ENCODE peak calls at places on chromosomes 6 and 20, in seven cellular contexts. One of them, this sample, is unnamed. For H3K4me1 and H3K27me3, the result is how much of the 10 kb centered on the place peaks cover.

GRCh38 chr6:130191376-130191702 is 31.4 kb downstream of the SAMD3 start:
- DNase-seq in H9: no peak
- DNase-seq in body of pancreas: no peak
- DNase-seq in mammary epithelial cell: no peak
- DNase-seq in mesendoderm: no peak
- DNase-seq in adrenal gland: no peak
- DNase-seq in CD4-positive, CD25-positive, alpha-beta regulatory T cell: no peak
- DNase-seq in this sample: no peak

GRCh38 chr6:129370268-129370916 is 339.6 kb downstream of the ARHGAP18 start:
- DNase-seq in CD4-positive, CD25-positive, alpha-beta regulatory T cell: no peak
- DNase-seq in body of pancreas: no peak
- DNase-seq in adrenal gland: peak
- DNase-seq in mammary epithelial cell: peak
- DNase-seq in mesendoderm: peak
- DNase-seq in H9: peak
- DNase-seq in this sample: no peak

GRCh38 chr6:161498359-161498758 is 224.5 kb upstream of the AGPAT4 start:
- DNase-seq in H9: peak
- DNase-seq in mammary epithelial cell: peak
- DNase-seq in mesendoderm: peak
- DNase-seq in CD4-positive, CD25-positive, alpha-beta regulatory T cell: no peak
- DNase-seq in adrenal gland: no peak
- DNase-seq in body of pancreas: peak
- DNase-seq in this sample: no peak

GRCh38 chr6:112296122-112296521 is 41.8 kb upstream of the LAMA4 start:
- DNase-seq in H9: peak
- DNase-seq in CD4-positive, CD25-positive, alpha-beta regulatory T cell: no peak
- DNase-seq in mesendoderm: peak
- DNase-seq in mammary epithelial cell: peak
- DNase-seq in adrenal gland: no peak
- DNase-seq in body of pancreas: no peak
- DNase-seq in this sample: no peak

GRCh38 chr6:13268914-13269532 is 59.3 kb downstream of the TBC1D7 start:
- DNase-seq in mesendoderm: peak
- DNase-seq in H9: no peak
- DNase-seq in mammary epithelial cell: peak
- DNase-seq in adrenal gland: no peak
- DNase-seq in CD4-positive, CD25-positive, alpha-beta regulatory T cell: no peak
- DNase-seq in body of pancreas: peak
- DNase-seq in this sample: no peak

GRCh38 chr20:12535316-12535715 is 473.5 kb upstream of the SPTLC3 start:
- DNase-seq in adrenal gland: no peak
- DNase-seq in mesendoderm: peak
- DNase-seq in CD4-positive, CD25-positive, alpha-beta regulatory T cell: no peak
- DNase-seq in mammary epithelial cell: no peak
- DNase-seq in body of pancreas: no peak
- DNase-seq in H9: no peak
- DNase-seq in this sample: no peak

GRCh38 chr6:167676000-167676665 is 150.6 kb upstream of the AFDN start:
- DNase-seq in mammary epithelial cell: no peak
- DNase-seq in body of pancreas: peak
- DNase-seq in adrenal gland: no peak
- DNase-seq in CD4-positive, CD25-positive, alpha-beta regulatory T cell: no peak
- DNase-seq in H9: no peak
- DNase-seq in mesendoderm: no peak
- DNase-seq in this sample: no peak

GRCh38 chr20:25079171-25079570 is 2.8 kb downstream of the VSX1 start:
- DNase-seq in body of pancreas: no peak
- DNase-seq in mammary epithelial cell: no peak
- DNase-seq in adrenal gland: no peak
- DNase-seq in H9: no peak
- DNase-seq in CD4-positive, CD25-positive, alpha-beta regulatory T cell: no peak
- DNase-seq in mesendoderm: no peak
- DNase-seq in this sample: peak

GRCh38 chr6:55448446-55448845 is 121.2 kb downstream of the GFRAL start:
- DNase-seq in mesendoderm: peak
- DNase-seq in adrenal gland: no peak
- DNase-seq in CD4-positive, CD25-positive, alpha-beta regulatory T cell: no peak
- DNase-seq in H9: no peak
- DNase-seq in mammary epithelial cell: no peak
- DNase-seq in body of pancreas: no peak
- DNase-seq in this sample: no peak

GRCh38 chr6:7343546-7344475 is 30.8 kb upstream of the SSR1 start:
- DNase-seq in mammary epithelial cell: no peak
- DNase-seq in mesendoderm: no peak
- DNase-seq in body of pancreas: no peak
- DNase-seq in adrenal gland: no peak
- DNase-seq in CD4-positive, CD25-positive, alpha-beta regulatory T cell: no peak
- DNase-seq in H9: no peak
- DNase-seq in this sample: no peak

GRCh38 chr20:57974863-57975262 is 253.6 kb downstream of the ANKRD60 start:
- DNase-seq in H9: no peak
- DNase-seq in CD4-positive, CD25-positive, alpha-beta regulatory T cell: no peak
- DNase-seq in mesendoderm: no peak
- DNase-seq in mammary epithelial cell: no peak
- DNase-seq in body of pancreas: no peak
- DNase-seq in adrenal gland: no peak
- DNase-seq in this sample: no peak

GRCh38 chr6:31070711-31071197 is 41.6 kb downstream of the C6orf15 start:
- DNase-seq in adrenal gland: no peak
- DNase-seq in mesendoderm: peak
- DNase-seq in mammary epithelial cell: peak
- DNase-seq in CD4-positive, CD25-positive, alpha-beta regulatory T cell: no peak
- DNase-seq in body of pancreas: peak
- DNase-seq in H9: peak
- DNase-seq in this sample: no peak

GRCh38 chr20:43914697-43915208 is at the start of gene TOX2:
- DNase-seq in CD4-positive, CD25-positive, alpha-beta regulatory T cell: peak
- DNase-seq in body of pancreas: no peak
- DNase-seq in mammary epithelial cell: no peak
- DNase-seq in mesendoderm: peak
- DNase-seq in H9: peak
- DNase-seq in adrenal gland: peak
- DNase-seq in this sample: no peak

GRCh38 chr6:17156112-17156921 is 54.5 kb downstream of the STMND1 start:
- DNase-seq in mammary epithelial cell: peak
- DNase-seq in body of pancreas: peak
- DNase-seq in adrenal gland: peak
- DNase-seq in CD4-positive, CD25-positive, alpha-beta regulatory T cell: peak
- DNase-seq in H9: peak
- DNase-seq in mesendoderm: peak
- DNase-seq in this sample: peak

GRCh38 chr6:34200340-34200971 is 36.2 kb upstream of the HMGA1 start:
- DNase-seq in H9: peak
- DNase-seq in body of pancreas: no peak
- DNase-seq in mammary epithelial cell: no peak
- DNase-seq in adrenal gland: no peak
- DNase-seq in CD4-positive, CD25-positive, alpha-beta regulatory T cell: no peak
- DNase-seq in mesendoderm: peak
- DNase-seq in this sample: no peak

GRCh38 chr6:75855047-75855446 is 106.0 kb downstream of the MYO6 start:
- DNase-seq in adrenal gland: peak
- DNase-seq in mammary epithelial cell: peak
- DNase-seq in body of pancreas: peak
- DNase-seq in H9: no peak
- DNase-seq in mesendoderm: peak
- DNase-seq in CD4-positive, CD25-positive, alpha-beta regulatory T cell: no peak
- DNase-seq in this sample: no peak

GRCh38 chr6:126067080-126067479 is 80.7 kb downstream of the TRMT11 start:
- DNase-seq in mammary epithelial cell: no peak
- DNase-seq in adrenal gland: no peak
- DNase-seq in mesendoderm: no peak
- DNase-seq in body of pancreas: no peak
- DNase-seq in H9: no peak
- DNase-seq in CD4-positive, CD25-positive, alpha-beta regulatory T cell: no peak
- DNase-seq in this sample: no peak
- H3K4me1 ChIP-seq in mammary epithelial cell: under half
- H3K4me1 ChIP-seq in adrenal gland: under half
- H3K4me1 ChIP-seq in mesendoderm: under half
- H3K4me1 ChIP-seq in body of pancreas: under half
- H3K4me1 ChIP-seq in H9: under half
- H3K4me1 ChIP-seq in CD4-positive, CD25-positive, alpha-beta regulatory T cell: under half
- H3K4me1 ChIP-seq in this sample: under half

GRCh38 chr20:63050406-63050805 is 43.6 kb upstream of the BHLHE23 start:
- DNase-seq in mammary epithelial cell: no peak
- DNase-seq in adrenal gland: no peak
- DNase-seq in mesendoderm: no peak
- DNase-seq in body of pancreas: no peak
- DNase-seq in CD4-positive, CD25-positive, alpha-beta regulatory T cell: no peak
- DNase-seq in H9: no peak
- DNase-seq in this sample: no peak
- H3K27me3 ChIP-seq in mammary epithelial cell: under half
- H3K27me3 ChIP-seq in adrenal gland: under half
- H3K27me3 ChIP-seq in mesendoderm: under half
- H3K27me3 ChIP-seq in body of pancreas: under half
- H3K27me3 ChIP-seq in CD4-positive, CD25-positive, alpha-beta regulatory T cell: under half
- H3K27me3 ChIP-seq in H9: under half
- H3K27me3 ChIP-seq in this sample: under half

DNA sequence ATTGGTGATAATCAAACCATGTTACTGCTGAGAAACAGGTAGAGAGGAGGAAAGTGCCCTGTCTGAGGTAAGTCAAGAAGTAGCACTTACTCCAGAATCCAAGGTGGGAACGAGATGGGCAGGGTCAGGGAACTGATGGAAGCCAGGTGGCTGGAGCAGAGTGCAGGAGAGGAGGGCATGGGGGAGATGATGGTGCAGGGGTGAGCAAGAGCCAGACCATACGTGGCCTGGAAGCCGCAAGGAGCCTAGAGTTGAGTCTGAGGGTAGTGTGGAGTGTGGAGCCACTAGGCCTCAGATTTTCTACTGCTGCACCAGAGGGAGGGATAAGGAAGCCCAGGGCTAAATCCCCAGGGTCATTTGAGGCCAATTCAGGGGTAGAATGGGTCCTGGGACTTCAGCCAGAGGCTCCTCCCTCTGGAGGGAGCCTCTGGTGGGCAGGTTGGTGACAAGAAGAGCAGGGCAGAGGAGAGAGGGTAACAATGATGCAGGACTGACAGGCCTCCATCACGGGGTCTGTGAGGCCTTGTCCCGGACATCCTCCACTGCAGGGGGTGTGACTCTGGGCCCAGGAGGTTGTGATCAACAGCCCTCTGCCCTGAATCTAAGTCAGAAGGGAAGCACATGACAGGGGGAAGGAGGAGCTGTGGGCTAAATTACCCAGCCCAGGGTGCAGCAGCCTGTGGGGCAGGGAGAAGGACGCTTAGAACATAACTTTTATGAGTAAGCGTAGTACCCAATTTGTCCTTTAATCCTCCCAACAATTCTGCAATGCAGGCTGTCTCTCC is 28.7 kb downstream of the COX4I2 start:
- DNase-seq in CD4-positive, CD25-positive, alpha-beta regulatory T cell: no peak
- DNase-seq in H9: no peak
- DNase-seq in mesendoderm: peak
- DNase-seq in body of pancreas: no peak
- DNase-seq in mammary epithelial cell: no peak
- DNase-seq in adrenal gland: peak
- DNase-seq in this sample: no peak
- H3K4me1 ChIP-seq in CD4-positive, CD25-positive, alpha-beta regulatory T cell: under half
- H3K4me1 ChIP-seq in H9: under half
- H3K4me1 ChIP-seq in mesendoderm: under half
- H3K4me1 ChIP-seq in body of pancreas: half or more
- H3K4me1 ChIP-seq in mammary epithelial cell: under half
- H3K4me1 ChIP-seq in adrenal gland: half or more
- H3K4me1 ChIP-seq in this sample: under half

GRCh38 chr20:2557873-2558580 is 21.7 kb downstream of the TMC2 start:
- DNase-seq in body of pancreas: no peak
- DNase-seq in mammary epithelial cell: no peak
- DNase-seq in H9: no peak
- DNase-seq in CD4-positive, CD25-positive, alpha-beta regulatory T cell: no peak
- DNase-seq in adrenal gland: no peak
- DNase-seq in mesendoderm: no peak
- DNase-seq in this sample: no peak

GRCh38 chr20:2558581-2559301 is 22.4 kb downstream of the TMC2 start:
- DNase-seq in adrenal gland: no peak
- DNase-seq in mammary epithelial cell: no peak
- DNase-seq in CD4-positive, CD25-positive, alpha-beta regulatory T cell: no peak
- DNase-seq in body of pancreas: peak
- DNase-seq in mesendoderm: no peak
- DNase-seq in H9: peak
- DNase-seq in this sample: no peak

GRCh38 chr20:2563116-2563515 is 26.7 kb downstream of the TMC2 start:
- DNase-seq in H9: no peak
- DNase-seq in body of pancreas: no peak
- DNase-seq in mesendoderm: no peak
- DNase-seq in adrenal gland: no peak
- DNase-seq in mammary epithelial cell: no peak
- DNase-seq in CD4-positive, CD25-positive, alpha-beta regulatory T cell: no peak
- DNase-seq in this sample: no peak

DNA sequence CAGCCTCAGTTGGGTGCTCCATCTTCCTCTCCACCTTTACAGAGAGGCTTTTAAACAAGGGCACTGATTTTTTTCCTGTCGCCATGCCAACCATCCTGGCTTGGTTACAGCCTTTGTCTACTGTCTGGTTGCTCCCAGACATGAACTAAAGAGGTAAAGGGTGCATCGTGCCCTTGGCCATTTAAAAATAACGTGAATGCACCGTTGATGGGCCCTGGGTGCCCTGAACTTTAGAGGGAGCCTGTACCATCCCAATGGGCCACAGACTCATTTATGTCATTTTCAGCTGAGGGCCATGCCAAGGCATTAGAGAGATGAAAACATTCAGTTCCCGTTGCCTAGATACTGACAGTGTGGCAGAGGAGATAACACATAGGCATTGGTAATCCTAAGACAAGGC is 23.3 kb downstream of the TMC2 start:
- DNase-seq in adrenal gland: no peak
- DNase-seq in mesendoderm: no peak
- DNase-seq in mammary epithelial cell: no peak
- DNase-seq in body of pancreas: no peak
- DNase-seq in CD4-positive, CD25-positive, alpha-beta regulatory T cell: no peak
- DNase-seq in H9: no peak
- DNase-seq in this sample: no peak
- H3K27me3 ChIP-seq in adrenal gland: under half
- H3K27me3 ChIP-seq in mesendoderm: under half
- H3K27me3 ChIP-seq in mammary epithelial cell: under half
- H3K27me3 ChIP-seq in body of pancreas: under half
- H3K27me3 ChIP-seq in CD4-positive, CD25-positive, alpha-beta regulatory T cell: under half
- H3K27me3 ChIP-seq in H9: under half
- H3K27me3 ChIP-seq in this sample: under half